ENCODE peak calls at places on chromosomes 12 and 14, in nine cellular contexts. C, V, L, Y, H, B, P, E and G are unnamed samples.

GRCh38 chr14:92924247-92924646 is 1.3 kb downstream of the CHGA start:
- DNase-seq in C (no peak), B (no peak), P (no peak), V (no peak), H (no peak), Y (no peak), E (no peak), L (no peak), G (no peak)

GRCh38 chr14:72901361-72901760 is 7.5 kb upstream of the DPF3 start:
- DNase-seq in H (no peak), C (no peak), L (no peak), B (no peak), E (no peak), P (no peak), V (no peak), Y (no peak), G (no peak)

GRCh38 chr12:103268831-103269514 is 226.8 kb downstream of the C12orf42 start:
- DNase-seq in Y (peak), B (no peak), P (no peak), L (no peak), H (no peak), E (no peak), V (no peak), C (no peak), G (no peak)

GRCh38 chr14:24775919-24776318 is 141.9 kb upstream of the GZMB start:
- DNase-seq in B (peak), H (no peak), Y (no peak), C (peak), E (no peak), L (no peak), P (no peak), V (no peak), G (no peak)

GRCh38 chr12:67524861-67525499 is 123.6 kb upstream of the DYRK2 start:
- DNase-seq in B (no peak), Y (no peak), H (no peak), P (no peak), E (no peak), V (no peak), C (peak), L (no peak), G (no peak)

GRCh38 chr12:124940393-124941169 is 26.1 kb upstream of the UBC start:
- DNase-seq in C (peak), V (peak), Y (peak), E (peak), B (peak), H (no peak), P (peak), L (peak), G (peak)

GRCh38 chr12:96189781-96190180 is 4.4 kb upstream of the ELK3 start:
- DNase-seq in L (no peak), E (no peak), V (no peak), H (no peak), C (no peak), P (no peak), B (no peak), Y (no peak), G (no peak)

GRCh38 chr14:22231022-22231421 is 358.0 kb downstream of the DAD1 start:
- DNase-seq in P (no peak), C (no peak), B (no peak), H (no peak), Y (no peak), E (no peak), L (no peak), V (no peak), G (no peak)

GRCh38 chr14:40899435-40899834 is 707.2 kb upstream of the LRFN5 start:
- DNase-seq in H (no peak), P (no peak), V (no peak), B (no peak), L (no peak), C (no peak), E (no peak), Y (no peak), G (no peak)

GRCh38 chr12:89571481-89572190 is 45.8 kb upstream of the POC1B start:
- DNase-seq in C (no peak), H (no peak), L (no peak), P (no peak), V (peak), B (peak), Y (peak), E (no peak), G (peak)

GRCh38 chr12:46965137-46965536 is 114.3 kb upstream of the PCED1B start:
- DNase-seq in C (no peak), Y (peak), E (no peak), L (no peak), V (peak), B (no peak), P (no peak), H (no peak), G (no peak)

GRCh38 chr14:78985668-78986073 is 815.5 kb downstream of the NRXN3 start:
- DNase-seq in E (no peak), B (peak), P (no peak), Y (peak), H (no peak), L (no peak), C (no peak), V (no peak), G (no peak)

GRCh38 chr14:105364100-105364708 is 34.1 kb upstream of the TEX22 start:
- DNase-seq in H (no peak), C (no peak), Y (peak), E (no peak), B (peak), L (no peak), P (no peak), V (peak), G (no peak)

GRCh38 chr14:55309761-55310365 is 38.6 kb downstream of the FBXO34 start:
- DNase-seq in B (peak), H (no peak), C (no peak), Y (peak), V (no peak), L (no peak), E (no peak), P (no peak), G (no peak)

GRCh38 chr12:108446766-108447165 is 68.3 kb upstream of the FICD start:
- DNase-seq in V (peak), C (peak), Y (no peak), L (no peak), H (no peak), B (peak), E (peak), P (no peak), G (no peak)

GRCh38 chr12:107134558-107134957 is 41.2 kb upstream of the CRY1 start:
- DNase-seq in P (no peak), E (no peak), V (no peak), C (no peak), Y (no peak), B (peak), H (no peak), L (no peak), G (no peak)

GRCh38 chr14:39071096-39071495 is 31.9 kb downstream of the SEC23A start:
- DNase-seq in V (no peak), P (no peak), B (no peak), L (no peak), C (no peak), Y (no peak), E (no peak), H (no peak), G (no peak)

GRCh38 chr12:64752833-64753238 is 6.4 kb downstream of the GNS start:
- DNase-seq in B (peak), Y (no peak), V (no peak), L (no peak), C (no peak), H (no peak), E (no peak), P (no peak), G (no peak)

GRCh38 chr14:24441904-24442239 is 704 bp downstream of the SDR39U1 start:
- DNase-seq in C (no peak), L (no peak), P (no peak), Y (peak), H (no peak), B (peak), E (no peak), V (no peak), G (no peak)

GRCh38 chr12:59904874-59905521 is 309.2 kb downstream of the SLC16A7 start:
- DNase-seq in Y (peak), E (no peak), B (peak), C (no peak), H (peak), P (no peak), V (no peak), L (no peak), G (no peak)

GRCh38 chr12:55060470-55060869 is 40.7 kb downstream of the NEUROD4 start:
- DNase-seq in E (no peak), P (no peak), L (no peak), H (no peak), V (peak), Y (no peak), B (no peak), C (no peak), G (no peak)

GRCh38 chr14:55180434-55180833 is 11.0 kb downstream of the DLGAP5 start:
- DNase-seq in B (peak), Y (peak), V (peak), H (peak), L (no peak), C (no peak), E (no peak), P (no peak), G (no peak)

GRCh38 chr12:99119943-99120342 is 474.9 kb downstream of the APAF1 start:
- DNase-seq in E (no peak), V (no peak), L (no peak), C (no peak), H (no peak), B (no peak), Y (no peak), P (no peak), G (no peak)

GRCh38 chr12:69059465-69060457 is 126.8 kb upstream of the CPM start:
- DNase-seq in Y (peak), E (no peak), P (no peak), V (peak), B (peak), H (peak), C (no peak), L (no peak), G (no peak)

GRCh38 chr14:58082491-58083098 is 69.4 kb downstream of the ARMH4 start:
- DNase-seq in H (peak), C (no peak), B (peak), P (no peak), E (no peak), Y (peak), L (no peak), V (peak), G (no peak)

GRCh38 chr14:105484069-105484996 is 2.4 kb upstream of the CRIP1 start:
- DNase-seq in E (peak), V (no peak), L (peak), P (no peak), B (no peak), Y (peak), C (peak), H (no peak), G (peak)

GRCh38 chr12:113135178-113136127 is at the start of gene RASAL1:
- DNase-seq in E (no peak), H (no peak), L (no peak), Y (no peak), V (peak), C (no peak), P (no peak), B (no peak), G (peak)

GRCh38 chr14:71932229-71932951 is at the start of gene RGS6:
- DNase-seq in V (peak), C (peak), Y (peak), H (no peak), L (no peak), B (no peak), P (no peak), E (no peak), G (no peak)

GRCh38 chr12:72272731-72273498 is 745 bp downstream of the TRHDE start:
- DNase-seq in E (peak), Y (peak), C (no peak), L (peak), B (no peak), V (peak), H (no peak), P (no peak), G (no peak)

GRCh38 chr14:73239463-73240241 is 2.3 kb downstream of the PAPLN start:
- DNase-seq in V (peak), Y (peak), E (peak), L (no peak), H (peak), B (peak), C (peak), P (no peak), G (peak)

GRCh38 chr12:54984602-54985376 is at the start of gene TESPA1:
- DNase-seq in E (peak), Y (no peak), C (peak), L (peak), B (peak), V (no peak), P (peak), H (no peak), G (peak)

GRCh38 chr12:50224026-50224692 is 57.0 kb upstream of the CERS5 start:
- DNase-seq in L (no peak), B (no peak), V (peak), C (no peak), E (no peak), Y (peak), P (no peak), H (no peak), G (no peak)

GRCh38 chr12:56375598-56376434 is 13.2 kb upstream of the APOF start:
- DNase-seq in C (no peak), V (no peak), Y (no peak), P (no peak), B (no peak), L (no peak), E (no peak), H (no peak), G (peak)

DNA sequence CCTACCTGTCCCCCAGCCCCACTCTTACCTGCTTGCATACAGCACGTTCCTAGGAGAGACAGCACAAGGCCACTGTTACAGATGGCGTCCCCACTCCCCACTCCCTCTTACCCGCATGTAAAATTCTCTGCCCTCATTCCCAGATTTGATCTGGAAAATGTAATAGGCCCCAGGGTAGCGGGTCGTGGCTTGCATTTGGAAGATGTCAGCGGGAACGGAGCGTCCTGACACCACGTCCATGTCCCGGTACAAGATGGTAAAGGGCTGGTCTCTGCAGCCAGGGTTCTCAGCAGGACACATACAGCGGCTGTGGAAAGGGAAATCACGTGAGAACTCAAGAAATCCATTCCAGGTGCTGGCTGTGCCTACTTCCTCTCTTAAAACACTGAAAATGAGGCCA is 10.0 kb upstream of the TC2N start:
- DNase-seq in H (no peak), Y (no peak), P (no peak), E (no peak), B (no peak), C (no peak), L (no peak), V (no peak), G (no peak)
- TF ChIP-seq CTCF in H (no peak), Y (no peak), P (no peak), E (no peak), B (no peak), C (no peak), L (no peak), V (no peak), G (no peak)

GRCh38 chr14:75928587-75929230 is 53.1 kb downstream of the TGFB3 start:
- DNase-seq in Y (no peak), H (no peak), E (no peak), V (no peak), L (no peak), B (peak), C (no peak), P (no peak), G (no peak)
- H3K4me3 ChIP-seq in Y (peak), H (no peak), E (no peak), V (no peak), L (no peak), B (no peak), C (peak), P (no peak), G (no peak)

GRCh38 chr12:82625523-82625922 is 61.2 kb upstream of the TMTC2 start:
- DNase-seq in C (no peak), Y (no peak), B (no peak), L (no peak), P (no peak), H (no peak), V (no peak), E (no peak), G (no peak)

DNA sequence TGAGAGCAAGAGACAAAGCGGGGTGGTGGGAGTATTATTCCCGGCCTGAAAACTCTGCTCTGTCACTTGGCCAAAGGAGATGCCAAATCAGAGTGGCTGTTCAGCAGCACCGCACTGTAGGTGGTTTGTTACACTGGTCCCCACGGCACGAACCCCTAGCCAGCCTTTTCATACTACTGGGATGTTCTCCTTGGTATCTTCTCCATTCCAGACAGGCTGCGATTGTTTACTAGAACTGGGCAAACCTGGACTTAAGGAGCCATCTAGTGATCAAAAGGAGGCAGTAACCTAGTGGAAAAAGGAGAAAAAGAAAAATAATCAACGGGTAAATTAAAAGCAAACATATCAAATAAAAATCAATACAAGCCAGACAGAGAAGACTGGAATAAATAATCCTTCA is 58.9 kb upstream of the TMTC2 start:
- DNase-seq in H (no peak), V (peak), P (no peak), B (peak), E (no peak), L (no peak), Y (peak), C (no peak), G (no peak)
- TF ChIP-seq CTCF in H (no peak), V (peak), P (no peak), B (peak), E (no peak), L (no peak), Y (peak), C (no peak), G (no peak)

DNA sequence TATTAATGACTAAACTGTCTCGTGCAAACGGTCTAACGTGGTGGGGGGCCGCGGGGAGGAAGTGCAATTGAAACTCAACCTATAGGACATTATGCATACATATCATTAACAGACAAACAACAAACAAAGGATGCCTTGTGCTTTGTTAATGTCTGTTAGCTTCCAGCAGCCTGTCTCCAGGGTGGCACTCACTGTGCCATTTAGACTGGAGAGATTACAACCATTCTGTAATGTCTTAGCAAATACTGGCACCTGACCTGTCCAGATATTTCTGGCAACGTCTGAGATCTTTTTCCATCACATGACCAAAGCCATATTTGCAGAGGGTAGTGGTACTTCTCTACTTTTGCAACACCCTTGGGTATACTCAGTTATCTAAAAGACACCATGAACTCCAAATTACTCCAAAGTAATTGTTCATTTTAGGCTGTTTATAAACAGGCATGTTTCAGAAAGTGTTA is 11.6 kb downstream of the BHLHE41 start:
- DNase-seq in E (no peak), V (no peak), L (peak), C (peak), H (no peak), Y (no peak), B (no peak), P (no peak), G (no peak)
- H3K4me3 ChIP-seq in E (no peak), V (peak), L (peak), C (peak), H (peak), Y (peak), B (no peak), P (peak), G (no peak)

GRCh38 chr12:102095677-102096263 is 24.1 kb downstream of the NUP37 start:
- DNase-seq in Y (peak), B (peak), V (peak), C (no peak), H (no peak), E (no peak), P (no peak), L (no peak), G (no peak)
- TF ChIP-seq CTCF in Y (peak), B (peak), V (peak), C (peak), H (peak), E (peak), P (no peak), L (peak), G (no peak)

GRCh38 chr12:45407188-45407850 is 191.4 kb downstream of the ANO6 start:
- DNase-seq in H (no peak), Y (peak), B (peak), L (no peak), P (no peak), V (no peak), E (peak), C (no peak), G (no peak)

GRCh38 chr12:45401008-45401407 is 185.1 kb downstream of the ANO6 start:
- DNase-seq in C (peak), E (no peak), H (no peak), P (no peak), V (no peak), Y (no peak), L (no peak), B (no peak), G (no peak)

GRCh38 chr12:45407967-45408743 is 192.3 kb downstream of the ANO6 start:
- DNase-seq in B (no peak), P (no peak), C (no peak), H (no peak), Y (no peak), E (no peak), L (no peak), V (no peak), G (no peak)

DNA sequence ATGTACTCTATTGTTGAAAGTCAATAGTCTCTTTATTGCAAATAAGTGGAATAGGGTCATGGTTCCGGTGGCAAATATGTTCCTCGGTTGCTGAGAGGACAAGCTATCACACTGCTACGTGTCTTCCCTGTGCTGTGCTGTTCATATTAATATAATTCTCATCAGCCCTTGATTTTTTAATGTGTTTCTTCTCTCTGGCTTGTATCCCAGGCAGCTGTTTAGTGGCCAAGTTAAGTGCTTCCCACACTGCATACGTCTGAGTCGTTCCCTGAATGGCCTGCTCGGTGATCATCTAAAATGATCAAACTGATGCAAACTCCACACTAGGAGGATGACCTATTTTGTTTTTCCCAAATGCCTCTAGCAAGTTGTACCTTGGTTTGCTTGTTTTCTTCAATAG is 186.4 kb downstream of the ANO6 start:
- DNase-seq in L (no peak), H (no peak), V (no peak), Y (no peak), E (no peak), P (no peak), C (no peak), B (peak), G (no peak)
- H3K4me3 ChIP-seq in L (no peak), H (no peak), V (no peak), Y (no peak), E (no peak), P (no peak), C (no peak), B (no peak), G (no peak)

GRCh38 chr12:27015730-27016076 is 1.5 kb upstream of the TM7SF3 start:
- DNase-seq in V (peak), B (peak), E (no peak), Y (peak), C (no peak), P (no peak), H (no peak), L (no peak), G (no peak)
- TF ChIP-seq CTCF in V (peak), B (peak), E (peak), Y (no peak), C (peak), P (no peak), H (no peak), L (peak), G (no peak)

GRCh38 chr12:127205781-127206535 is 1061.0 kb upstream of the TMEM132C start:
- DNase-seq in V (no peak), E (no peak), H (no peak), Y (no peak), L (no peak), B (no peak), P (no peak), C (no peak), G (no peak)

GRCh38 chr12:127214196-127214595 is 1052.8 kb upstream of the TMEM132C start:
- DNase-seq in L (no peak), Y (no peak), B (peak), H (no peak), V (no peak), E (no peak), C (no peak), P (no peak), G (no peak)

GRCh38 chr12:127209318-127209717 is 1057.7 kb upstream of the TMEM132C start:
- DNase-seq in C (no peak), H (no peak), P (no peak), Y (no peak), V (no peak), B (no peak), E (no peak), L (no peak), G (no peak)
- H3K4me3 ChIP-seq in C (no peak), H (no peak), P (no peak), Y (no peak), V (no peak), B (no peak), E (no peak), L (no peak), G (no peak)